ENCODE peak calls at places on chromosomes 3 and 15, in four cellular contexts. J is left lung, N is tibial artery, X is cardiac muscle cell. V is an unnamed sample. For H3K9me3, the result is how much of the 10 kb centered on the place peaks cover.

GRCh38 chr15:49627407-49627877 is 6.6 kb downstream of the DTWD1 start:
- DNase-seq in N (no peak), X (no peak), J (no peak), V (no peak)

GRCh38 chr15:66619152-66619903 is 53.5 kb upstream of the LCTL start:
- DNase-seq in J (peak), N (peak), X (peak), V (peak)

GRCh38 chr3:50356553-50356952 is 2.8 kb downstream of the TMEM115 start:
- DNase-seq in X (no peak), N (no peak), J (no peak), V (no peak)

GRCh38 chr3:154251610-154252009 is 72.7 kb downstream of the DHX36 start:
- DNase-seq in N (no peak), X (no peak), J (no peak), V (no peak)

GRCh38 chr3:12367346-12367745 is 78.5 kb downstream of the PPARG start:
- DNase-seq in X (no peak), N (no peak), J (no peak), V (no peak)

GRCh38 chr3:171108066-171108465 is 81.5 kb upstream of the SLC2A2 start:
- DNase-seq in X (no peak), N (no peak), J (no peak), V (no peak)

GRCh38 chr3:52978109-52978754 is 67.6 kb downstream of the SFMBT1 start:
- DNase-seq in J (no peak), X (no peak), N (no peak), V (no peak)

GRCh38 chr3:24365168-24365567 is 129.5 kb downstream of the THRB start:
- DNase-seq in X (no peak), N (peak), J (peak), V (no peak)

GRCh38 chr15:67690936-67691335 is 134.4 kb upstream of the SKOR1 start:
- DNase-seq in J (no peak), N (no peak), X (no peak), V (no peak)

GRCh38 chr3:51687472-51688205 is 16.6 kb downstream of the TEX264 start:
- DNase-seq in X (peak), N (no peak), J (no peak), V (no peak)

GRCh38 chr15:46450810-46451182 is 816.0 kb downstream of the SQOR start:
- DNase-seq in X (no peak), N (no peak), J (no peak), V (no peak)
- H3K9me3 ChIP-seq in X (under half), N (under half), J (under half), V (under half)

DNA sequence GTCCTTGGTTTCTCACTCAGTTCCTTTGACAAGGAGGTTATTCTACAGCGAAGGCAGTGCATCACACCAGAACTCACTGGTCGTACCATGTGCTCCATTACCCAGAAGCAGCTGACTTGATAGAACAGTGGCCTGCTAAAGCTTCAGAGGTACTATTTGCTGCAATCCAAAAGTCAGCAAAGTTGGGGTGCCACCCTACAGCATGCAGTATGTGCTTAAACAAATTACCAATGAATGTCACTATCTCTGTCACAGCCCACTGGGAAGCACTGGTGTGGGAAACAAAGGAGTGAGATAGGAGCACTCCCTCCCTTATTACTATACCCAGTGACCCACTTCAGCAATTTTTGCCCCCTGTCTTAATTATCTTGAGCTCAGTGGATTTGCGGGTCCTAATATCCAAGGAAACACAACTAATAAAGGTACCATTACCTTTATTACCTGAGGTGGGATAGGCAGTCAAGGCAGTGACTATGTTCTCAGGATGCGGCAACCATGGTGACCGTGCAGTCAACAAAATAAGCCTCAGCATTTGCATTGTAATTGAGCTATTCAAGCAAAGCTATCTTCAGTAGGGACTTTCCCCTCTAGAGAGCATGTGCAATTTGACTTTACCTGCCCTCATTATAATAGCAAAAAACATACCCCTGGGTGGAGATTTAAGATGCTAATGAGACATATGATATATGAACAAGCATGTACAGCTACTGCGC is 199.4 kb downstream of the OCA2 start:
- DNase-seq in N (no peak), X (no peak), J (no peak), V (no peak)
- H3K9me3 ChIP-seq in N (under half), X (under half), J (half or more), V (under half)

DNA sequence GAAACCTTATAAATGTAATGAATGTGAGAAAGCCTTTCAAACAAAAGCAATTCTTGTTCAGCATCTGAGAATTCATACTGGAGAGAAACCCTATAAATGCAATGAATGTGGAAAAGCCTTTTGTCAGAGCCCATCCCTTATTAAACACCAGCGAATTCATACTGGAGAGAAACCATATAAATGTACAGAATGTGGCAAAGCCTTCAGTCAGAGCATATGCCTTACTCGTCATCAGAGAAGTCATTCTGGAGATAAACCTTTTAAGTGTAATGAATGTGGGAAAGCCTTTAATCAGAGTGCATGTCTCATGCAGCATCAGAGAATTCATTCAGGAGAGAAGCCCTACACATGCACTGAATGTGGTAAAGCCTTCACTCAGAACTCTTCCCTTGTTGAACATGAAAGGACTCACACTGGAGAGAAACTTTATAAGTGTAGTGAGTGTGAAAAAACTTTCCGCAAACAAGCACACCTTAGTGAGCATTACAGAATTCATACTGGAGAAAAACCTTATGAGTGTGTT is 5.3 kb downstream of the ZNF501 start:
- DNase-seq in X (no peak), N (no peak), J (no peak), V (no peak)
- H3K9me3 ChIP-seq in X (under half), N (under half), J (half or more), V (half or more)

GRCh38 chr15:79919749-79920511 is 23.1 kb upstream of the MTHFS start:
- DNase-seq in X (no peak), N (no peak), J (no peak), V (no peak)

GRCh38 chr15:79918278-79918677 is 21.5 kb upstream of the MTHFS start:
- DNase-seq in J (no peak), N (no peak), X (no peak), V (no peak)

GRCh38 chr15:79922512-79923067 is 25.8 kb upstream of the MTHFS start:
- DNase-seq in N (no peak), J (no peak), X (no peak), V (no peak)

GRCh38 chr15:79916424-79916823 is 19.6 kb upstream of the MTHFS start:
- DNase-seq in X (no peak), J (no peak), N (no peak), V (no peak)

GRCh38 chr15:79919090-79919748 is 22.4 kb upstream of the MTHFS start:
- DNase-seq in N (no peak), J (no peak), X (no peak), V (no peak)
- H3K9me3 ChIP-seq in N (under half), J (half or more), X (under half), V (half or more)

GRCh38 chr15:22258402-22259150 is 178.2 kb downstream of the OR4M2 start:
- DNase-seq in J (no peak), X (no peak), N (no peak), V (no peak)
- H3K9me3 ChIP-seq in J (under half), X (under half), N (under half), V (under half)

DNA sequence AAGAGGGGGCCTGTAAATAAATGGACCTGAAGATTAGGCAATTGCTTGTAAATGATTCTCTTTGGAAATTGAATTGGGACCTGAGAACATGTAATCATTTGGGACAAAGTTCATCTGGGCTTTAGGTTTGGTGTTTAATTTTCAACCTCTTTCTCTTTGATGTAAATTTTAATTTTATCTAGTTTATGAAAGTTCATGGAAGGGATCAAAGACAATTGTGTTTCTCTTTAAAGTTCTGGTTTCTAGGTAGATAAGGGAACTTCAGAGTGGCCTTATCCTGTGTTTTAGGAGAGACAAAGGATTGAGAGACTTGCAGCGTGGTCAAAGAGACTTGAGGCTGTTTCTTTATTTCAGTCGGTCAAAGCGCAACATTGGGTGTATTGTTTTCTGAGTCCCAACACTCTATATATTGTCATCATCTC is 1108.3 kb downstream of the TBL1XR1 start:
- DNase-seq in X (no peak), J (no peak), N (no peak), V (no peak)
- H3K9me3 ChIP-seq in X (under half), J (under half), N (under half), V (under half)

GRCh38 chr3:192010490-192010889 is 549.5 kb downstream of the PYDC2 start:
- DNase-seq in X (no peak), N (no peak), J (no peak), V (no peak)
- H3K9me3 ChIP-seq in X (under half), N (under half), J (under half), V (under half)

GRCh38 chr15:25236861-25237155 is 202.0 kb downstream of the UBE3A start:
- DNase-seq in N (no peak), X (no peak), J (no peak), V (no peak)
- H3K9me3 ChIP-seq in N (under half), X (under half), J (half or more), V (under half)

GRCh38 chr3:21055015-21055414 is 696.0 kb downstream of the ZNF385D start:
- DNase-seq in N (no peak), J (no peak), X (no peak), V (no peak)
- H3K9me3 ChIP-seq in N (under half), J (under half), X (under half), V (under half)

GRCh38 chr15:100193277-100193860 is 148.4 kb downstream of the ADAMTS17 start:
- DNase-seq in X (no peak), J (no peak), N (no peak), V (no peak)
- H3K9me3 ChIP-seq in X (under half), J (under half), N (under half), V (under half)

V was measured in CD4-positive, alpha-beta T cell.